ENCODE peak calls at places on chromosomes 16 and 17, in five cellular contexts. V is OCI-LY7, N is GM23248, W is HCT116, P is SK-N-SH. F is an unnamed sample.

GRCh38 chr17:64457156-64457555 is 8.2 kb downstream of the MILR1 start:
- DNase-seq in V (no peak), N (peak; percentile 27), W (no peak), P (no peak), F (no peak)

GRCh38 chr17:68497885-68498319 is 14.3 kb upstream of the PRKAR1A start:
- DNase-seq in V (peak; percentile 99), N (no peak), W (no peak), P (no peak), F (no peak)

GRCh38 chr17:15023589-15023988 is 241.5 kb downstream of the PMP22 start:
- DNase-seq in V (no peak), N (no peak), W (no peak), P (no peak), F (no peak)

GRCh38 chr16:14362774-14363371 is 267.2 kb downstream of the PARN start:
- DNase-seq in V (no peak), N (peak; percentile 83), W (no peak), P (no peak), F (no peak)

GRCh38 chr16:53545433-53545832 is 42.4 kb upstream of the AKTIP start:
- DNase-seq in V (no peak), N (no peak), W (no peak), P (no peak), F (no peak)

GRCh38 chr17:59754547-59754946 is 47.1 kb downstream of the VMP1 start:
- DNase-seq in V (no peak), N (peak; percentile 88), W (peak; percentile 99), P (no peak), F (no peak)

GRCh38 chr17:74521701-74522201 is 9.5 kb downstream of the CD300LB start:
- DNase-seq in V (no peak), N (no peak), W (no peak), P (no peak), F (no peak)

GRCh38 chr16:89502319-89502843 is 5.8 kb upstream of the SPG7 start:
- DNase-seq in V (no peak), N (no peak), W (peak; percentile 63), P (no peak), F (no peak)

GRCh38 chr16:15739940-15740339 is 89.9 kb downstream of the NDE1 start:
- DNase-seq in V (no peak), N (no peak), W (no peak), P (no peak), F (no peak)

GRCh38 chr16:78791011-78791410 is 691.6 kb downstream of the WWOX start:
- DNase-seq in V (no peak), N (no peak), W (no peak), P (no peak), F (no peak)

GRCh38 chr17:75081611-75082540 is 5.9 kb upstream of the SLC16A5 start:
- DNase-seq in V (no peak), N (no peak), W (no peak), P (no peak), F (no peak)

GRCh38 chr16:86934581-86935322 is 356.4 kb downstream of the FOXL1 start:
- DNase-seq in V (no peak), N (no peak), W (no peak), P (no peak), F (no peak)

GRCh38 chr16:1726661-1727502 is 20.9 kb downstream of the MAPK8IP3 start:
- DNase-seq in V (no peak), N (no peak), W (no peak), P (no peak), F (no peak)

GRCh38 chr16:1721372-1721771 is 15.4 kb downstream of the MAPK8IP3 start:
- DNase-seq in V (no peak), N (no peak), W (no peak), P (no peak), F (no peak)

GRCh38 chr16:1727651-1728624 is 21.9 kb downstream of the MAPK8IP3 start:
- DNase-seq in V (no peak), N (no peak), W (no peak), P (no peak), F (no peak)

GRCh38 chr16:1724491-1724890 is 18.5 kb downstream of the MAPK8IP3 start:
- DNase-seq in V (no peak), N (no peak), W (no peak), P (peak; percentile 13), F (no peak)

DNA sequence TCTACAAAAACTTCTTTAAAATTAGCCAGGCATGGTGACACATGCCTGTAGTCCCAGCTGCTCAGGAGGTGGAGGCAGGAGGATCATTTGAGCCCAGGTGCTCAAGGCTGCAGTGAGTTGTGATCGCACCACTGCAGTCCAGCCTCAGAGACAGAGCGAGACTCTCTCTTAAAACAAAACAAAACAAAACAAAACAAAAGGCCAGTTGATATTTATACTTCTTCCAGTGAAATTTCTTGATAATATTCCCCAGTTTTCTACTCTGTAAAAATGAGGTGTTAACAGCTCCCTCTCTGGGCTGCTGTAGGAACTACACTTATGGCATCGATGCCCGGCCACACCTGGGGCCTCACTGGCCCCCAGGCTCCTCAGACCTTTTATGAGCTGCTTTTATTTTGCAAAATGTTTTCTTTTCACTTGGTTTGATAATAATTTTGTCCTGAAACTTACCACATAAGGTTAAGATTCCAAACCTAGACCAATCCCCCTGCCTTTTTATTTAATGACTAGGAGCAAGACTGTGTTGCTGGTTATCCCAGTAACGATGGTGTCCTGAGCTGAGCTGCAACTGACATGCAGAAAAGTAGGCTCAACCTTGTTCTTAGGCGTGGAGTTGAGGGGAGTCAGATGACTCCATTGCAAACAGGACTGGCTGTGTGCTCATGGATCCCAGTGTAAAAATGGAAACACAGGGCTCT is 17.6 kb downstream of the MAPK8IP3 start:
- DNase-seq in V (peak; percentile 59), N (peak; percentile 61), W (no peak), P (peak; percentile 78), F (peak; percentile 47)
- H3K4me1 ChIP-seq in V (peaks cover 12% of the 10 kb centered on the region), N (peaks cover 13% of the 10 kb centered on the region), W (peaks cover 56% of the 10 kb centered on the region), P (no peaks in the 10 kb centered on the region), F (no peaks in the 10 kb centered on the region)

GRCh38 chr17:76447931-76448652 is 4.9 kb downstream of the UBE2O start:
- DNase-seq in V (no peak), N (peak; percentile 53), W (no peak), P (peak; percentile 41), F (no peak)

GRCh38 chr17:76445697-76446448 is 7.1 kb downstream of the UBE2O start:
- DNase-seq in V (no peak), N (no peak), W (no peak), P (no peak), F (no peak)

GRCh38 chr17:76444518-76445311 is 8.2 kb downstream of the UBE2O start:
- DNase-seq in V (no peak), N (peak; percentile 55), W (no peak), P (no peak), F (no peak)

GRCh38 chr17:76449126-76449525 is 3.8 kb downstream of the UBE2O start:
- DNase-seq in V (no peak), N (no peak), W (no peak), P (no peak), F (no peak)

GRCh38 chr17:76446449-76447231 is 6.3 kb downstream of the UBE2O start:
- DNase-seq in V (no peak), N (peak; percentile 86), W (peak; percentile 75), P (no peak), F (no peak)
- TF ChIP-seq EZH2phosphoT487 in V (no peak), N (no peak), W (no peak), P (no peak), F (no peak)

GRCh38 chr16:4410335-4411075 is 5.9 kb downstream of the CORO7 start:
- DNase-seq in V (no peak), N (peak; percentile 23), W (no peak), P (peak; percentile 76), F (no peak)

GRCh38 chr16:4414187-4414909 is 2.0 kb downstream of the CORO7 start:
- DNase-seq in V (peak; percentile 59), N (no peak), W (no peak), P (no peak), F (no peak)

GRCh38 chr16:4411684-4412083 is 4.7 kb downstream of the CORO7 start:
- DNase-seq in V (no peak), N (no peak), W (no peak), P (peak; percentile 37), F (no peak)

GRCh38 chr16:4412854-4413253 is 3.5 kb downstream of the CORO7 start:
- DNase-seq in V (no peak), N (no peak), W (no peak), P (no peak), F (no peak)

DNA sequence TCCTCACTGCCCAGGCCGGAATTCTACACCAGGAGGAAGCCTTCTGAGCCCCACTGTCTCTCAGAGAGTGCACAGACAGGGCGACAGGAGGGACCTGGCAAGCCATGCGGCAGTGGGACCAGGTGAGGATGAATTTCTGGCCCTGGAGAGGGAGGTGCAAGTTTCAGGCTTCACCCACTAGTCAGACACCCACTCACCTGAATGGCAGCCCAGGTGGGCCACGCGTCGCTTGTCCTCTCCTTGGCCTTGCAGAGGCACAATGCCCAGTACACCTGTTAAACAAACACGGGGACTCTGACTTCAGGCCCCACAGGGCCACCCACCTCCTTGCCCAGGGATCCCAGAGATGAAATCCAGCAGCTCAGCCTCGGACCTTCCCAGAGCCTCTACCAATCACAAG is 4.2 kb downstream of the CORO7 start:
- DNase-seq in V (no peak), N (no peak), W (no peak), P (no peak), F (no peak)
- H3K4me2 ChIP-seq in V (no peak overlapping the region), N (no peak overlapping the region), W (no peak overlapping the region), P (no peak overlapping the region), F (no peak overlapping the region)

GRCh38 chr17:4520060-4520880 is 21.6 kb downstream of the SPNS2 start:
- DNase-seq in V (no peak), N (no peak), W (no peak), P (no peak), F (no peak)
- H3K4me1 ChIP-seq in V (peaks cover 67% of the 10 kb centered on the region), N (no peaks in the 10 kb centered on the region), W (peaks cover 10% of the 10 kb centered on the region), P (no peaks in the 10 kb centered on the region), F (peaks cover 21% of the 10 kb centered on the region)

GRCh38 chr17:40720904-40721303 is 17.4 kb upstream of the KRT24 start:
- DNase-seq in V (no peak), N (no peak), W (no peak), P (no peak), F (no peak)

GRCh38 chr17:40724656-40725055 is 21.1 kb upstream of the KRT24 start:
- DNase-seq in V (no peak), N (peak; percentile 11), W (no peak), P (no peak), F (no peak)

GRCh38 chr17:40718904-40719303 is 15.4 kb upstream of the KRT24 start:
- DNase-seq in V (no peak), N (no peak), W (no peak), P (no peak), F (no peak)

GRCh38 chr17:40717776-40718175 is 14.2 kb upstream of the KRT24 start:
- DNase-seq in V (no peak), N (no peak), W (no peak), P (no peak), F (no peak)

GRCh38 chr17:40722146-40722720 is 18.7 kb upstream of the KRT24 start:
- DNase-seq in V (no peak), N (peak; percentile 14), W (no peak), P (no peak), F (no peak)
- TF ChIP-seq EZH2phosphoT487 in V (no peak), N (no peak), W (no peak), P (no peak), F (no peak)

GRCh38 chr17:726331-726919 is 6.0 kb upstream of the TLCD3A start:
- DNase-seq in V (no peak), N (no peak), W (no peak), P (no peak), F (peak; percentile 76)
- H3K4me2 ChIP-seq in V (no peak overlapping the region), N (no peak overlapping the region), W (no peak overlapping the region), P (no peak overlapping the region), F (peak overlapping the region; percentile 61)